ENCODE peak calls at places on chromosomes 11 and 22, in six cellular contexts. O is cardiac muscle cell; V is heart right ventricle; W is CD4-positive, alpha-beta T cell; P is spleen; S is WERI-Rb-1. C is an unnamed sample.

GRCh38 chr11:73342633-73343032 is 33.6 kb upstream of the RELT start:
- DNase-seq in O (peak; percentile 59), V (no peak), W (no peak), P (no peak), S (no peak), C (peak; percentile 74)

GRCh38 chr22:35761037-35761436 is 43.4 kb downstream of the APOL5 start:
- DNase-seq in O (peak; percentile 35), V (no peak), W (no peak), P (no peak), S (no peak), C (no peak)

GRCh38 chr11:96049426-96049825 is 125.5 kb upstream of the MTMR2 start:
- DNase-seq in O (no peak), V (no peak), W (no peak), P (no peak), S (no peak), C (no peak)

GRCh38 chr11:44326615-44327475 is 16.9 kb upstream of the ALX4 start:
- DNase-seq in O (no peak), V (no peak), W (no peak), P (peak; percentile 51), S (no peak), C (no peak)

GRCh38 chr11:18844753-18845367 is 53.3 kb upstream of the PTPN5 start:
- DNase-seq in O (peak; percentile 57), V (no peak), W (no peak), P (no peak), S (no peak), C (no peak)

GRCh38 chr11:64566042-64566914 is 24.7 kb upstream of the SLC22A12 start:
- DNase-seq in O (peak; percentile 74), V (peak; percentile 60), W (peak; percentile 35), P (peak; percentile 75), S (peak; percentile 73), C (peak; percentile 59)

GRCh38 chr11:73283316-73284035 is 11.3 kb downstream of the P2RY6 start:
- DNase-seq in O (no peak), V (no peak), W (no peak), P (peak; percentile 58), S (peak; percentile 64), C (no peak)

GRCh38 chr22:36134167-36134566 is 26.4 kb downstream of the APOL3 start:
- DNase-seq in O (no peak), V (no peak), W (no peak), P (no peak), S (no peak), C (no peak)

GRCh38 chr11:65593518-65594414 is 1.8 kb downstream of the KCNK7 start:
- DNase-seq in O (peak; percentile 55), V (no peak), W (no peak), P (no peak), S (peak; percentile 57), C (peak; percentile 76)

GRCh38 chr11:70099578-70100282 is 21.6 kb downstream of the ANO1 start:
- DNase-seq in O (no peak), V (no peak), W (no peak), P (no peak), S (peak; percentile 28), C (no peak)

GRCh38 chr11:43376594-43376993 is 17.9 kb downstream of the TTC17 start:
- DNase-seq in O (no peak), V (no peak), W (no peak), P (no peak), S (no peak), C (no peak)

GRCh38 chr22:33477131-33478111 is 419.2 kb upstream of the SYN3 start:
- DNase-seq in O (no peak), V (no peak), W (no peak), P (no peak), S (no peak), C (no peak)

GRCh38 chr11:118051611-118052461 is 25.0 kb upstream of the TMPRSS4 start:
- DNase-seq in O (no peak), V (no peak), W (peak; percentile 80), P (no peak), S (no peak), C (no peak)

C was measured in glutamatergic neuron.